ENCODE peak calls at places on chromosomes 6 and 20, in five cellular contexts. W is HCEC 1CT, U is aorta, I is brain microvascular endothelial cell, Q is NCI-H1092. B is an unnamed sample.

GRCh38 chr6:105179244-105180065 is at the start of gene POPDC3:
- DNase-seq in U (no peak), W (peak; percentile 48), Q (no peak), I (peak; percentile 31), B (peak; percentile 28)

GRCh38 chr6:159762681-159763293 is 942 bp downstream of the ACAT2 start:
- DNase-seq in I (no peak), U (peak; percentile 49), Q (no peak), W (no peak), B (no peak)

GRCh38 chr6:97218912-97219311 is 64.1 kb downstream of the MMS22L start:
- DNase-seq in W (no peak), I (no peak), Q (no peak), U (no peak), B (no peak)

GRCh38 chr20:435558-435957 is 26.8 kb downstream of the TBC1D20 start:
- DNase-seq in Q (no peak), I (no peak), W (no peak), U (peak; percentile 30), B (no peak)

GRCh38 chr20:1124416-1124815 is 6.0 kb downstream of the PSMF1 start:
- DNase-seq in Q (no peak), W (no peak), I (no peak), U (no peak), B (no peak)

GRCh38 chr6:34723203-34723602 is 26.6 kb upstream of the ILRUN start:
- DNase-seq in W (peak; percentile 11), U (no peak), I (peak; percentile 32), Q (no peak), B (peak; percentile 41)

GRCh38 chr6:90285611-90286381 is 10.8 kb downstream of the BACH2 start:
- DNase-seq in Q (no peak), I (peak; percentile 92), U (peak; percentile 92), W (peak; percentile 84), B (peak; percentile 97)

GRCh38 chr6:34656378-34657036 is 40.1 kb downstream of the ILRUN start:
- DNase-seq in I (no peak), W (peak; percentile 76), U (no peak), Q (peak; percentile 29), B (peak; percentile 80)

GRCh38 chr6:135722679-135723078 is 128.8 kb upstream of the PDE7B start:
- DNase-seq in I (peak; percentile 87), W (peak; percentile 95), U (no peak), Q (no peak), B (peak; percentile 97)

GRCh38 chr6:129672883-129673631 is 36.9 kb downstream of the ARHGAP18 start:
- DNase-seq in I (peak; percentile 70), Q (no peak), U (no peak), W (peak; percentile 89), B (peak; percentile 91)

GRCh38 chr6:44176130-44176934 is 17.7 kb downstream of the CAPN11 start:
- DNase-seq in W (no peak), U (no peak), Q (no peak), I (no peak), B (no peak)

GRCh38 chr6:94196891-94197290 is 777.5 kb upstream of the EPHA7 start:
- DNase-seq in Q (no peak), I (no peak), U (no peak), W (no peak), B (no peak)

GRCh38 chr6:168355716-168356522 is 36.3 kb upstream of the DACT2 start:
- DNase-seq in U (no peak), W (no peak), Q (peak; percentile 65), I (peak; percentile 19), B (no peak)

GRCh38 chr6:75207211-75207984 is 1.5 kb upstream of the COL12A1 start:
- DNase-seq in Q (no peak), U (peak; percentile 53), I (no peak), W (no peak), B (peak; percentile 62)

GRCh38 chr6:74925683-74926082 is 280.2 kb downstream of the COL12A1 start:
- DNase-seq in I (no peak), Q (no peak), U (no peak), W (no peak), B (no peak)

GRCh38 chr6:111552241-111552744 is 53.4 kb downstream of the TRAF3IP2 start:
- DNase-seq in U (peak; percentile 69), W (peak; percentile 95), Q (peak; percentile 96), I (peak; percentile 91), B (peak; percentile 96)

GRCh38 chr20:39109933-39110818 is 148.0 kb downstream of the DHX35 start:
- DNase-seq in Q (no peak), I (no peak), U (no peak), W (no peak), B (no peak)

GRCh38 chr6:35294308-35294945 is 3.2 kb upstream of the DEF6 start:
- DNase-seq in U (no peak), I (no peak), W (peak; percentile 12), Q (no peak), B (peak; percentile 37)

GRCh38 chr6:97160280-97160679 is 122.7 kb downstream of the MMS22L start:
- DNase-seq in U (no peak), I (no peak), Q (no peak), W (no peak), B (no peak)

GRCh38 chr6:27096834-27097511 is 150.5 kb upstream of the PRSS16 start:
- DNase-seq in U (peak; percentile 54), I (peak; percentile 90), W (peak; percentile 63), Q (no peak), B (peak; percentile 76)

GRCh38 chr6:209432-210103 is 82.7 kb upstream of the DUSP22 start:
- DNase-seq in U (no peak), I (no peak), W (no peak), Q (no peak), B (no peak)

GRCh38 chr6:12605888-12606345 is 110.7 kb upstream of the PHACTR1 start:
- DNase-seq in W (peak; percentile 76), U (no peak), Q (peak; percentile 1), I (peak; percentile 63), B (peak; percentile 65)

GRCh38 chr20:24149175-24149574 is 160.6 kb upstream of the GGTLC1 start:
- DNase-seq in W (no peak), Q (no peak), I (no peak), U (no peak), B (no peak)

GRCh38 chr6:6918216-6918983 is 189.4 kb upstream of the RREB1 start:
- DNase-seq in U (no peak), I (peak; percentile 45), Q (no peak), W (peak; percentile 42), B (peak; percentile 70)

GRCh38 chr20:37451616-37452015 is 69.4 kb upstream of the NNAT start:
- DNase-seq in Q (no peak), U (no peak), I (no peak), W (no peak), B (no peak)

GRCh38 chr20:20247234-20247633 is 120.7 kb upstream of the INSM1 start:
- DNase-seq in I (no peak), Q (no peak), U (no peak), W (no peak), B (no peak)

GRCh38 chr6:8551386-8551785 is 116.0 kb upstream of the SLC35B3 start:
- DNase-seq in W (no peak), U (no peak), Q (no peak), I (no peak), B (no peak)

B was measured in fibroblast of lung.